ENCODE peak calls at places on chromosomes 11 and 22, in six cellular contexts. J, T, N, O, H and E are unnamed samples.

GRCh38 chr11:91749231-91749630 is 475.4 kb upstream of the FAT3 start:
- DNase-seq in J (no peak), T (no peak), N (no peak), O (no peak), H (peak; percentile 34), E (peak; percentile 8)

GRCh38 chr11:78961938-78962701 is 387.5 kb upstream of the NARS2 start:
- DNase-seq in J (no peak), T (peak; percentile 49), N (peak; percentile 29), O (peak; percentile 97), H (no peak), E (no peak)

GRCh38 chr11:77302752-77303151 is 1.3 kb upstream of the GDPD4 start:
- DNase-seq in J (no peak), T (no peak), N (no peak), O (no peak), H (no peak), E (no peak)

GRCh38 chr11:26078217-26078821 is 253.6 kb upstream of the ANO3 start:
- DNase-seq in J (no peak), T (no peak), N (no peak), O (no peak), H (no peak), E (no peak)

GRCh38 chr22:47627561-47628253 is 865.3 kb downstream of the TBC1D22A start:
- DNase-seq in J (no peak), T (no peak), N (no peak), O (no peak), H (no peak), E (no peak)

GRCh38 chr11:131534611-131535010 is 164.2 kb downstream of the NTM start:
- DNase-seq in J (no peak), T (no peak), N (no peak), O (peak; percentile 73), H (no peak), E (no peak)

GRCh38 chr11:62999156-62999555 is 14.4 kb upstream of the SLC22A6 start:
- DNase-seq in J (no peak), T (no peak), N (no peak), O (no peak), H (no peak), E (no peak)

GRCh38 chr11:65945430-65945911 is at the start of gene TSGA10IP:
- DNase-seq in J (no peak), T (no peak), N (no peak), O (peak; percentile 82), H (no peak), E (no peak)

GRCh38 chr22:48635825-48636224 is 1191.8 kb downstream of the BRD1 start:
- DNase-seq in J (no peak), T (peak; percentile 24), N (no peak), O (no peak), H (no peak), E (no peak)

GRCh38 chr22:30202531-30203006 is 44.0 kb downstream of the LIF start:
- DNase-seq in J (no peak), T (peak; percentile 67), N (no peak), O (peak; percentile 45), H (peak; percentile 61), E (no peak)

GRCh38 chr22:26891431-26891830 is 234.0 kb downstream of the MIAT start:
- DNase-seq in J (peak; percentile 9), T (no peak), N (no peak), O (no peak), H (no peak), E (no peak)

GRCh38 chr22:26892401-26893033 is 235.1 kb downstream of the MIAT start:
- DNase-seq in J (peak; percentile 56), T (peak; percentile 82), N (peak; percentile 12), O (no peak), H (no peak), E (no peak)

GRCh38 chr22:26889794-26890193 is 232.4 kb downstream of the MIAT start:
- DNase-seq in J (no peak), T (no peak), N (no peak), O (no peak), H (no peak), E (no peak)

GRCh38 chr22:26888887-26889286 is 231.5 kb downstream of the MIAT start:
- DNase-seq in J (no peak), T (no peak), N (no peak), O (no peak), H (no peak), E (no peak)

DNA sequence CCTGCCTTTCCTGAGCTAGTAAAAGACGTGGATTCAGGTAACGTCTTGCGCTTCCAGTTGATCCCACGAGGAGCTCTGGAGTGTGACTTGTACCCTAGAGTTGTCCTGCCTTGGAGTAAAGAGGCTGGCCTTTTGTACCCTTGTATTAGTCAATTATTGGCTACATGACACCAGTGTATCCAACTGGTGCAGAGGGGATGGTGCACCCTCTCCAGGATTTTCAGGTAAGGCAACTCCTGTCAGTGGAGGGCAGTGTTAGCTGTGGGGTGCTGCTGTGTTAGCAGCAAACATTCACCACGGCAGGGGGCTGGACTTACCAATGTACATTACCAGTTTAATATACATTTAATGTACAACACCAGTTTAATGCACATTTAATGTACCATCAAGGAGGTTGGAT is 233.5 kb downstream of the MIAT start:
- DNase-seq in J (peak; percentile 38), T (no peak), N (no peak), O (peak; percentile 31), H (no peak), E (no peak)
- TF ChIP-seq CTCF in J (no peak), T (no peak), N (no peak), O (peak; percentile 30), H (no peak), E (no peak)

GRCh38 chr11:64853709-64854108 is 9.3 kb upstream of the CDC42BPG start:
- DNase-seq in J (no peak), T (no peak), N (no peak), O (no peak), H (no peak), E (no peak)
- H3K27ac ChIP-seq in J (peak overlapping the region; percentile 87), T (no peak overlapping the region), N (no peak overlapping the region), O (no peak overlapping the region), H (peak overlapping the region; percentile 84), E (peak overlapping the region; percentile 99)

DNA sequence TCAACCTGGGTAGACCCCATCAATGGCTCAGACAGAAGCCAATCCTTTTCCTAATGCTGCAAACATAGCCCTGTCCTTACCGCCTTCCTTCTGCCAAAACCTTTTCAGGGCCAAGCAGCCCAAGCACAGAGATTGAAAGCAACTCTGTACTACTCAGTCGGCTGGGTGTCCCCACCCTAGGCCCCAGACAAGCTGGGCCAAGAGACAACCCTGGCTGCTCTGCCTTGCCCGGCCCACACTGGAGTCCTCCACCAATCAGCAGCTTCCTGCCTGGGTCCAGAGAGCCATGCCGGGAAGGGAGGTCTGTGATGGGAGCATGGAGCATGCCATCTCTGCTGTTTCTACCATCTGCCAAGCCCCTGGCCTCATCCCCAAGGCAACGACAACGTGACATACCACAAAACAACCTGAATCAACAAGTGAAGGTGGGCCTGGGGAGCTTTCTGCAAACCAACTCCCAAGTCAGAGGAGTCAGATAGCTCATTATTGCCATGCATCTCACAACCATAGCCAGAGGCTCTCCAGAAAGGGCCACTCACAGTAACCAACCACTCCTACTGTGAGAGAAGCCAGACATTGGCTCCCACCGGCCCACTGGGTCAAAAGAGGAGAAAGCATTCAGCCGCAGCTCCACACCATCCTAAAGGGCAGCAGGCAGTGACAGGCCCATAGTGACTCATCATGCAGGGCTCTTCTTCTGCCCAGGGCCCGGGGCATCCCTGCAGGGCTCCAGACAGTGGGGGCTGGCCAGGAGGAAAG is 18.2 kb downstream of the PATZ1 start:
- DNase-seq in J (no peak), T (no peak), N (no peak), O (no peak), H (peak; percentile 11), E (no peak)
- TF ChIP-seq CTCF in J (no peak), T (no peak), N (no peak), O (no peak), H (no peak), E (no peak)

GRCh38 chr22:25060522-25061071 is 108.1 kb downstream of the KIAA1671 start:
- DNase-seq in J (no peak), T (no peak), N (no peak), O (no peak), H (no peak), E (peak; percentile 19)
- H3K27ac ChIP-seq in J (peak overlapping the region; percentile 23), T (no peak overlapping the region), N (no peak overlapping the region), O (no peak overlapping the region), H (no peak overlapping the region), E (peak overlapping the region; percentile 65)

GRCh38 chr11:70225629-70226582 is 22.8 kb downstream of the FADD start:
- DNase-seq in J (no peak), T (peak; percentile 53), N (no peak), O (no peak), H (peak; percentile 61), E (no peak)

GRCh38 chr11:70229737-70230136 is 26.6 kb downstream of the FADD start:
- DNase-seq in J (no peak), T (no peak), N (no peak), O (no peak), H (no peak), E (no peak)

GRCh38 chr11:70230151-70230839 is 27.2 kb downstream of the FADD start:
- DNase-seq in J (no peak), T (no peak), N (no peak), O (no peak), H (no peak), E (no peak)

GRCh38 chr11:70230840-70231710 is 28.0 kb downstream of the FADD start:
- DNase-seq in J (no peak), T (no peak), N (no peak), O (no peak), H (no peak), E (no peak)

DNA sequence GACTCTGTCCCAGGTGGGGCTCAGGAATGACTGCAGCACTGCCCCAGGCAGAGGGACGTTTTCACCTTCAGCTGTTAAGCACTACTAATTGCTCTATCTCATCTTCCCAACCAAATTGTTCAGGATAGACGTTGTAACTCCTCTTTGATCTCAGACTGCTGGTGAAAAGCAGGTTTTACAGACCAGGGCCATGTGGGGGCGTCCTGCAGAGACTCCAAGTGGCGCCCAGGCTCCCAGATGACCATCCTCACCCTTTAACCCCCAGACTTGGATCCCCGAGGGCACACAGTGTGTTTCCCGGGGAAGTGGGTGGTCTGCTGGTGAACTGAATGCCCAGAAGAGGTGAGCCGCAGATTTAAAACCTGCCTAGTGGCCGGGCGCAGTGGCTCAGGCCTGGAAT is 23.9 kb downstream of the FADD start:
- DNase-seq in J (no peak), T (no peak), N (no peak), O (peak; percentile 49), H (no peak), E (no peak)
- TF ChIP-seq CTCF in J (no peak), T (no peak), N (peak; percentile 22), O (peak; percentile 50), H (peak; percentile 72), E (no peak)

GRCh38 chr11:45907911-45908370 is 870 bp upstream of the FREY1 start:
- DNase-seq in J (peak; percentile 63), T (peak; percentile 90), N (no peak), O (no peak), H (no peak), E (no peak)
- H3K27ac ChIP-seq in J (no peak overlapping the region), T (peak overlapping the region; percentile 89), N (no peak overlapping the region), O (no peak overlapping the region), H (no peak overlapping the region), E (peak overlapping the region; percentile 33)

GRCh38 chr11:69812927-69813326 is 6.3 kb downstream of the FGF3 start:
- DNase-seq in J (no peak), T (no peak), N (no peak), O (no peak), H (no peak), E (no peak)
- TF ChIP-seq CTCF in J (no peak), T (no peak), N (no peak), O (no peak), H (no peak), E (no peak)

GRCh38 chr11:19961225-19961624 is 199.1 kb downstream of the DBX1 start:
- DNase-seq in J (no peak), T (no peak), N (no peak), O (no peak), H (no peak), E (no peak)
- H3K27ac ChIP-seq in J (no peak overlapping the region), T (no peak overlapping the region), N (no peak overlapping the region), O (no peak overlapping the region), H (no peak overlapping the region), E (no peak overlapping the region)

GRCh38 chr22:36946436-36947158 is 33.2 kb downstream of the CSF2RB start:
- DNase-seq in J (no peak), T (no peak), N (no peak), O (no peak), H (no peak), E (no peak)
- TF ChIP-seq CTCF in J (no peak), T (no peak), N (no peak), O (peak; percentile 8), H (peak; percentile 25), E (peak; percentile 7)